ENCODE peak calls at places on chromosomes 16 and 17, in seven cellular contexts. L, I, Q, S, M, Z and O are unnamed samples.
A peak's percentile ranks its signal among the peaks of the same experiment; 100 is the strongest.

GRCh38 chr17:68950725-68951124 is 4.5 kb downstream of the ABCA8 start:
- DNase-seq in L (no peak), S (no peak), I (no peak), Q (no peak), Z (no peak), M (no peak), O (no peak)

GRCh38 chr16:23026777-23027362 is 122.4 kb downstream of the USP31 start:
- DNase-seq in Q (no peak), I (no peak), Z (no peak), L (peak; percentile 25), S (no peak), M (peak; percentile 10), O (peak; percentile 43)

GRCh38 chr16:58502217-58502921 is 2.4 kb downstream of the NDRG4 start:
- DNase-seq in S (no peak), Q (no peak), I (peak; percentile 6), Z (no peak), M (no peak), L (no peak), O (no peak)

GRCh38 chr16:83978401-83978904 is 10.4 kb downstream of the NECAB2 start:
- DNase-seq in M (no peak), Q (no peak), L (no peak), S (no peak), I (no peak), Z (no peak), O (no peak)

GRCh38 chr17:64218066-64218465 is 45.0 kb downstream of the TEX2 start:
- DNase-seq in Z (no peak), M (no peak), S (no peak), L (no peak), I (no peak), Q (no peak), O (no peak)

GRCh38 chr16:88599092-88599733 is 29.0 kb downstream of the ZC3H18 start:
- DNase-seq in Z (no peak), L (no peak), Q (peak; percentile 16), I (peak; percentile 87), M (no peak), S (peak; percentile 88), O (no peak)

GRCh38 chr17:60594747-60595146 is 5.2 kb upstream of the PPM1D start:
- DNase-seq in S (no peak), L (no peak), M (no peak), I (no peak), Z (no peak), Q (no peak), O (no peak)

GRCh38 chr17:14061666-14062560 is 7.4 kb upstream of the COX10 start:
- DNase-seq in S (no peak), M (peak; percentile 93), Q (peak; percentile 23), Z (no peak), I (no peak), L (peak; percentile 69), O (no peak)

GRCh38 chr17:40312131-40312731 is 3.3 kb downstream of the RARA start:
- DNase-seq in Z (no peak), M (no peak), Q (no peak), L (no peak), S (peak; percentile 68), I (peak; percentile 54), O (no peak)

GRCh38 chr17:16872836-16873653 is 98.9 kb downstream of the TNFRSF13B start:
- DNase-seq in I (no peak), L (no peak), M (no peak), Z (peak; percentile 74), S (no peak), Q (no peak), O (peak; percentile 58)

GRCh38 chr16:3879887-3880564 is 487 bp downstream of the CREBBP start:
- DNase-seq in I (peak; percentile 94), L (peak; percentile 31), Z (peak; percentile 82), M (peak; percentile 52), S (peak; percentile 89), Q (peak; percentile 69), O (peak; percentile 77)

GRCh38 chr16:66904846-66905632 is 13.6 kb downstream of the CDH16 start:
- DNase-seq in S (no peak), L (no peak), M (no peak), I (no peak), Z (no peak), Q (no peak), O (peak; percentile 63)

GRCh38 chr17:58276423-58276822 is 4.3 kb downstream of the MPO start:
- DNase-seq in Q (no peak), L (no peak), M (no peak), S (no peak), Z (peak; percentile 16), I (no peak), O (no peak)

GRCh38 chr17:69367298-69367697 is 40.4 kb upstream of the ABCA5 start:
- DNase-seq in Q (no peak), I (no peak), S (no peak), M (no peak), L (no peak), Z (no peak), O (no peak)

GRCh38 chr17:35161281-35161761 is 13.7 kb downstream of the UNC45B start:
- DNase-seq in I (no peak), Z (no peak), L (no peak), S (no peak), M (no peak), Q (no peak), O (no peak)

GRCh38 chr17:30297715-30298114 is 6.0 kb upstream of the BLMH start:
- DNase-seq in L (no peak), Q (no peak), S (no peak), Z (no peak), M (no peak), I (no peak), O (no peak)

GRCh38 chr16:4414187-4414909 is 2.0 kb downstream of the CORO7 start:
- DNase-seq in Q (no peak), M (no peak), I (no peak), L (no peak), S (no peak), Z (no peak), O (no peak)

GRCh38 chr16:73268311-73268997 is 220.5 kb upstream of the ZFHX3 start:
- DNase-seq in Q (no peak), I (no peak), S (no peak), M (peak; percentile 18), Z (no peak), L (no peak), O (no peak)

GRCh38 chr17:67105213-67105612 is 60.9 kb downstream of the CACNG1 start:
- DNase-seq in M (peak; percentile 71), Z (no peak), Q (no peak), I (no peak), S (no peak), L (no peak), O (no peak)

GRCh38 chr16:27532088-27532810 is 17.5 kb downstream of the GTF3C1 start:
- DNase-seq in M (no peak), Q (no peak), I (no peak), S (no peak), Z (no peak), L (no peak), O (no peak)

GRCh38 chr16:27526169-27526568 is 23.5 kb downstream of the GTF3C1 start:
- DNase-seq in S (no peak), L (no peak), M (no peak), I (no peak), Q (no peak), Z (peak; percentile 29), O (no peak)

GRCh38 chr16:27529962-27530361 is 19.8 kb downstream of the GTF3C1 start:
- DNase-seq in Q (no peak), M (peak; percentile 88), I (no peak), S (no peak), Z (no peak), L (no peak), O (no peak)

GRCh38 chr16:27531186-27531585 is 18.5 kb downstream of the GTF3C1 start:
- DNase-seq in M (no peak), I (no peak), S (no peak), Z (no peak), L (no peak), Q (no peak), O (no peak)

GRCh38 chr16:27528294-27528693 is 21.4 kb downstream of the GTF3C1 start:
- DNase-seq in L (no peak), Q (peak; percentile 65), M (no peak), Z (no peak), I (no peak), S (no peak), O (no peak)
- H3K4me1 ChIP-seq in L (no peaks in the 10 kb centered on the region), Q (no peaks in the 10 kb centered on the region), M (peaks cover 4% of the 10 kb centered on the region), Z (no peaks in the 10 kb centered on the region), I (no peaks in the 10 kb centered on the region), S (no peaks in the 10 kb centered on the region), O (no peaks in the 10 kb centered on the region)

DNA sequence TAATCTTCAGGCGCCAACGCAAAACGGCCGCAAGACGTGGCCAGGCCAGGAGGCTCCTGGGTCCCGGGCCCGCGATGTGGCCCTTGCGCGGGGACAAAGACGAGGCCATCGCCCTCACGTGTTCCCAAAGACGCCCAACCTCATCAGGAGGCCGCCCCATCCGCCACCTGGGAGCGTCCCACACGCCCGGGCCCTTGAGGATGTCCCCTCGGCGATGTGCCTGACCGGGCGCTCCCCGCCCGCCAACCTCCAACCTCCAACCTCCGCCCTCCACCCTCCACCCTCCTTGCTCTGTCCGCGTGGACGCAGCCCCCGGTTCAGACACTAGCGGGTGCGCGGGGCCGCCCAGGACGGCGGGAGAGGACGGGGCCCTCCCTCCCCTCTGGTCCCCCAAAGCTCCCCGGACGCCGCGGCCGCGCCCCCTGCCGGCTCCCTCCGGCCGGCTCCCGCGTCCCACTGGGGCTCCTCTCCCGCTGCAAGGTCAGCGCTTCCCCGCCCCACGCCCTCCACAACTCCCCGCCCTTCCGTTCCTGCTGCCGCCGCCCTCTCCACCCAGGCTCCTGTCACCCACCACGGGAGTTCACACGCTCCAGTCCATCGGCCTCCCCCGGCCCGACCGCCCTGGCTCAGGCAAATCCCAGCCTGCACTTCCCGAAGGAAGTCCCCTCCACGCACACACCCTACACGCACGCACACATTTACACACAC is 250.8 kb upstream of the RPL38 start:
- DNase-seq in Z (peak; percentile 39), M (no peak), Q (no peak), S (no peak), L (no peak), I (peak; percentile 89), O (no peak)
- TF ChIP-seq CTCF in Z (peak; percentile 12), M (no peak), Q (no peak), S (peak; percentile 22), L (no peak), I (peak; percentile 34), O (no peak)

GRCh38 chr17:9148908-9149536 is 127.7 kb downstream of the NTN1 start:
- DNase-seq in Z (no peak), Q (no peak), I (no peak), S (no peak), L (no peak), M (no peak), O (no peak)

GRCh38 chr17:9144502-9145233 is 123.4 kb downstream of the NTN1 start:
- DNase-seq in S (no peak), L (no peak), Q (no peak), Z (peak; percentile 9), I (no peak), M (no peak), O (peak; percentile 21)

GRCh38 chr17:9142772-9143494 is 121.6 kb downstream of the NTN1 start:
- DNase-seq in L (no peak), I (peak; percentile 26), Q (no peak), M (no peak), Z (no peak), S (no peak), O (no peak)

GRCh38 chr17:9150407-9151090 is 129.2 kb downstream of the NTN1 start:
- DNase-seq in I (no peak), M (peak; percentile 36), Q (no peak), L (no peak), S (no peak), Z (no peak), O (no peak)

GRCh38 chr17:9146064-9146463 is 124.8 kb downstream of the NTN1 start:
- DNase-seq in S (no peak), Q (no peak), M (no peak), I (no peak), L (no peak), Z (no peak), O (no peak)
- H3K27me3 ChIP-seq in S (no peaks in the 10 kb centered on the region), Q (no peaks in the 10 kb centered on the region), M (no peaks in the 10 kb centered on the region), I (peaks cover 49% of the 10 kb centered on the region), L (no peaks in the 10 kb centered on the region), Z (no peaks in the 10 kb centered on the region), O (no peaks in the 10 kb centered on the region)

GRCh38 chr16:68097895-68098294 is 12.7 kb downstream of the NFATC3 start:
- DNase-seq in Z (no peak), Q (no peak), M (no peak), L (no peak), S (no peak), I (no peak), O (no peak)
- H3K4me1 ChIP-seq in Z (peaks cover 6% of the 10 kb centered on the region), Q (no peaks in the 10 kb centered on the region), M (no peaks in the 10 kb centered on the region), L (no peaks in the 10 kb centered on the region), S (peaks cover 11% of the 10 kb centered on the region), I (peaks cover 5% of the 10 kb centered on the region), O (peaks cover 13% of the 10 kb centered on the region)